ENCODE peak calls at places on chromosomes 3 and 15, in five cellular contexts. J is cardiac muscle cell, U is A549, T is fibroblast of the aortic adventitia, N is colonic mucosa. A is an unnamed sample.

GRCh38 chr3:150640256-150640655 is 37.1 kb downstream of the SELENOT start:
- DNase-seq in J (no peak), U (no peak), T (no peak), N (no peak), A (no peak)

GRCh38 chr3:127694467-127695215 is 21.9 kb downstream of the ABTB1 start:
- DNase-seq in J (no peak), U (peak), T (no peak), N (peak), A (peak)

GRCh38 chr15:84616235-84616634 is 15.4 kb downstream of the ZSCAN2 start:
- DNase-seq in J (no peak), U (no peak), T (no peak), N (no peak), A (no peak)

GRCh38 chr15:79919749-79920511 is 23.1 kb upstream of the MTHFS start:
- DNase-seq in J (no peak), U (no peak), T (no peak), N (no peak), A (no peak)

GRCh38 chr3:159480046-159480445 is 508.6 kb upstream of the IL12A start:
- DNase-seq in J (no peak), U (no peak), T (no peak), N (no peak), A (no peak)

GRCh38 chr3:69902386-69902785 is 97.1 kb upstream of the SAMMSON start:
- DNase-seq in J (no peak), U (no peak), T (no peak), N (no peak), A (no peak)

GRCh38 chr3:100370751-100371150 is 30.1 kb downstream of the TOMM70 start:
- DNase-seq in J (no peak), U (no peak), T (no peak), N (no peak), A (no peak)

GRCh38 chr3:24740367-24740766 is 245.7 kb upstream of the THRB start:
- DNase-seq in J (no peak), U (no peak), T (no peak), N (no peak), A (no peak)

GRCh38 chr3:188197388-188197847 is 43.5 kb downstream of the LPP start:
- DNase-seq in J (no peak), U (no peak), T (no peak), N (no peak), A (no peak)

GRCh38 chr3:173825731-173826130 is 428.2 kb downstream of the NLGN1 start:
- DNase-seq in J (no peak), U (no peak), T (no peak), N (no peak), A (no peak)

GRCh38 chr3:80141557-80141956 is 373.8 kb upstream of the ROBO1 start:
- DNase-seq in J (no peak), U (no peak), T (no peak), N (no peak), A (no peak)

GRCh38 chr3:97917813-97918536 is 54.3 kb downstream of the RIOX2 start:
- DNase-seq in J (peak), U (no peak), T (peak), N (no peak), A (no peak)

GRCh38 chr15:37106490-37107001 is 6.2 kb upstream of the MEIS2 start:
- DNase-seq in J (peak), U (no peak), T (peak), N (no peak), A (peak)
- H3K4me3 ChIP-seq in J (peak), U (no peak), T (peak), N (no peak), A (no peak)

DNA sequence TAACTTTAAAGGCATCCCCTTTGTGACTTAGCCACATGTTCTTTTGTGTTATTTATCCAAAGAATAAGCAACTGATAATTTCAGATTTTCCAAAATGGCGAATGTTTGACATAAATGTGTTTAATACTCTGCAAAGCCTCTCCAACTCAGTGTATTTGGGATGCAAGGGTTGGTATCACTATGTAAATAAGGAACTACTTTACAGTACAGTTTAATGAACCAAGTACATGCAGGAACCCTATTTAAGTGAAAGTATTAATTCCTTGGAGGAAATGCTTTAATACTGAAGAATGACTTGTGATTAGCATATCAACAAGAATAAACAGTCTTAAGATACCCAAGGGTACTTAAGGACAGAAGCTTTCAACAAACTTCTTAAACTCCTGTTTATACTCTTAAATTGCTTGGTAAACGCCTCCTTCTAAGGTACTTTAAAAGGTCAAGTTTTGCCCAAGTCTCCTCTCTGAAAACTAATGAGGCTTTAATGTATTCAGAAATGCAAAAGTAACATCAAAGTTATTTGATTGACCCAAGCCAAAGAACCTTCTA is 107.7 kb downstream of the TNIK start:
- DNase-seq in J (no peak), U (no peak), T (no peak), N (no peak), A (no peak)
- H3K4me3 ChIP-seq in J (no peak), U (no peak), T (no peak), N (no peak), A (no peak)

DNA sequence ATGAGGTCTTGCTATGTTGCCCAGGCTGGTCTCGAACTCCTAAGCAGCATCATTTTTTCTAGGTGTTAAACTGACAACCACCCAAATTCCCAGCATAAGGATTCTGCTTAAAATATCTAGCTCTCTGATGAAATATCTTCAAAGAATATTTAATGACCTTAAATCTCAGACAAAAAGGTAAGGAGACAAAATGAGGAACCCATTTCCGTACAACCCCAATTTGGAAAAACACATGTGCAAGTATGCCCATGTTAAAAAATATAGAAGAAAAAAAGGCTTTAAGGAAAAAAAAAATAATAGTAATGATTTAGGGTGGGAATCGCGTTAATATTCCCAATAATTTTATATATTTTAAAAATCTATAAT is 1.4 kb upstream of the SACM1L start:
- DNase-seq in J (no peak), U (no peak), T (no peak), N (no peak), A (no peak)
- H3K4me3 ChIP-seq in J (peak), U (peak), T (peak), N (peak), A (peak)

GRCh38 chr3:41202834-41203345 is 3.6 kb downstream of the CTNNB1 start:
- DNase-seq in J (peak), U (peak), T (peak), N (no peak), A (no peak)
- H3K4me3 ChIP-seq in J (peak), U (no peak), T (no peak), N (no peak), A (no peak)

DNA sequence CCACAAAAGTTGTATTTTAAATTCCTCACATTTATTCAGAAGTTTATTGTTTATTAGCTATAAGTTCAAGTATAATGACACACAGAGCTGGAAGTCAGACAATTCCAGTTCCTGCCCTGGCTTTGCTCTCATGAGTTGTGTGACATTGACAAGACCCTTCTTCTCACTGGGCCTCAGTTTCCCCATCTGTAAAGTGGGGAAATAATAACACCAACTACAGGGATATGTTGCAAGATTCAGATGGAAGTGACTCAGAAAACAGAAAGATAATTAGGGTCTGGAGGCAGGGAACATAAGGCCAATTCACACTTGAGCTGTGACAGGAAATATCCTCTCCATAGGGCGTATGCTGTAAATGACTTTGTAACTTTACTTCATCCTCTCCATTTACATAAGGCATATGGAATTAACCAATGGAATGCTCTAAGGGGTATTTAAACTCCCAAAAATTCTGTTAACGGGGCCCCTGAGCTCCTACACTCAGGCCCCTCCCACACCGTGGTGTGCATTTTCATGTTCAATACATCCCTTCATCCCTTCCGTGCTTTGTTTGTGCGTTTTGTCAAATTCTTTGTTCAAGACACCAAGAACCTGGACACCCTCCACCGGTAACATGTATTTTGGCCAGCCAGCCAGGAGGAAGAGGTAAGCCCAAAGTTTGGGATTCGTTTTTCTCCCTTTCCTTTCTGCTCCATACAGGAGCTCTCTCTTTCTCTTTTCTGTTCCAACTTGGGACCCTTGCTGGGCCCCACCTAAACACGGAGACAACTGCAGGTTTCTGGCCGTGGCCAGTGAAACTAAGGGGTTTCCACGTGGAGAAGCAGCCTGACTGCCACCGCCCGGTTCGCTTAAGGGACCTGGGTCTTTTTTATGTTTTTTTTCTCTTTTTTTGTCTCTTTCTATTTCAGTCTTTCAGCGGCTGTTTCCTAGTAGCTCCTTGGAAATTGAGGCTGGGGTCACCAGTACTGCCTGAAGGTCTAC is 16.9 kb downstream of the CYP11A1 start:
- DNase-seq in J (no peak), U (no peak), T (no peak), N (no peak), A (no peak)
- H3K4me3 ChIP-seq in J (no peak), U (no peak), T (no peak), N (no peak), A (no peak)